ENCODE peak calls at places on chromosome X, in ten cellular contexts. N is stimulated activated CD4-positive, alpha-beta T cell treated with anti-CD3 and anti-CD28 coated beads, Interleukin-2, amount 100 ng/mL, for 48 hours; R is AG10803; C is effector memory CD4-positive, alpha-beta T cell; P is RCC 7860; A is activated CD4-positive, alpha-beta T cell treated with anti-CD3 and anti-CD28 coated beads, Interleukin-2, amount 50 U/mL, for 24 hours; Y is SW480; L is CD4-positive, CD25-positive, alpha-beta regulatory T cell; T is endothelial cell; V is GM18507. F is an unnamed sample.

GRCh38 chrX:10729000-10729399 is 108.6 kb upstream of the MID1 start:
- DNase-seq in A (no peak), N (no peak), T (no peak), C (no peak), P (no peak), R (no peak), L (no peak), V (no peak), Y (no peak), F (no peak)

GRCh38 chrX:77160301-77160700 is 286.9 kb upstream of the FGF16 start:
- DNase-seq in N (peak), C (no peak), R (no peak), Y (no peak), V (no peak), T (peak), P (no peak), A (no peak), L (no peak), F (no peak)

GRCh38 chrX:134733595-134733994 is 75.3 kb upstream of the PLAC1 start:
- DNase-seq in T (no peak), V (no peak), N (no peak), A (no peak), L (no peak), P (no peak), Y (no peak), R (no peak), C (no peak), F (no peak)

GRCh38 chrX:112380541-112381278 is 298.1 kb upstream of the TRPC5 start:
- DNase-seq in Y (no peak), P (no peak), R (no peak), N (no peak), T (no peak), C (no peak), L (no peak), A (no peak), V (no peak), F (no peak)

GRCh38 chrX:38973327-38973726 is 172.1 kb downstream of the MID1IP1 start:
- DNase-seq in T (no peak), R (no peak), L (no peak), A (no peak), P (no peak), V (no peak), N (no peak), C (no peak), Y (no peak), F (no peak)

GRCh38 chrX:118603981-118604380 is 108.4 kb downstream of the DOCK11 start:
- DNase-seq in A (peak), L (peak), P (peak), N (peak), C (no peak), Y (peak), V (peak), R (peak), T (peak), F (peak)

GRCh38 chrX:15576019-15576418 is 24.7 kb downstream of the ACE2 start:
- DNase-seq in V (no peak), N (no peak), A (no peak), P (no peak), C (no peak), R (no peak), L (no peak), Y (no peak), T (no peak), F (no peak)

GRCh38 chrX:70087857-70088256 is 25.6 kb downstream of the OTUD6A start:
- DNase-seq in P (no peak), A (no peak), N (no peak), V (no peak), C (no peak), L (no peak), R (peak), T (no peak), Y (no peak), F (no peak)

GRCh38 chrX:36908801-36909403 is 99.3 kb upstream of the FAM47C start:
- DNase-seq in L (no peak), P (peak), C (no peak), N (no peak), T (no peak), Y (peak), V (no peak), R (peak), A (no peak), F (peak)

GRCh38 chrX:10199212-10199611 is 42.4 kb downstream of the CLCN4 start:
- DNase-seq in V (peak), N (no peak), A (no peak), R (peak), C (no peak), T (no peak), Y (no peak), L (no peak), P (no peak), F (no peak)

GRCh38 chrX:105821471-105822081 is 763 bp upstream of the NRK start:
- DNase-seq in P (no peak), L (no peak), Y (no peak), C (no peak), R (no peak), V (no peak), N (no peak), T (no peak), A (no peak), F (no peak)

GRCh38 chrX:111386884-111387283 is 25.1 kb downstream of the DCX start:
- DNase-seq in C (no peak), R (no peak), V (no peak), P (no peak), N (no peak), Y (no peak), T (no peak), L (no peak), A (no peak), F (no peak)

GRCh38 chrX:15930585-15930984 is 76.0 kb upstream of the AP1S2 start:
- DNase-seq in R (peak), P (peak), V (no peak), C (no peak), T (no peak), N (no peak), A (no peak), Y (peak), L (no peak), F (no peak)

GRCh38 chrX:102345916-102346315 is 93.9 kb downstream of the NXF2B start:
- DNase-seq in P (no peak), A (peak), T (peak), L (peak), R (peak), Y (peak), N (peak), C (peak), V (no peak), F (peak)

GRCh38 chrX:147378767-147379166 is 533.0 kb upstream of the FMR1 start:
- DNase-seq in Y (no peak), T (no peak), R (no peak), A (no peak), N (no peak), P (no peak), V (no peak), C (no peak), L (no peak), F (no peak)

GRCh38 chrX:140507982-140508305 is 3.1 kb upstream of the SOX3 start:
- DNase-seq in P (no peak), V (no peak), N (no peak), Y (no peak), A (no peak), R (no peak), C (no peak), T (peak), L (no peak), F (no peak)

GRCh38 chrX:39730671-39731389 is 366.9 kb downstream of the BCOR start:
- DNase-seq in T (peak), N (peak), C (no peak), L (peak), A (peak), P (peak), R (peak), V (peak), Y (peak), F (peak)

GRCh38 chrX:134661295-134661694 is 3.0 kb upstream of the PLAC1 start:
- DNase-seq in L (no peak), R (no peak), V (no peak), T (no peak), Y (no peak), C (no peak), P (no peak), A (no peak), N (no peak), F (no peak)

GRCh38 chrX:104284407-104285000 is 29.8 kb upstream of the ESX1 start:
- DNase-seq in L (no peak), V (no peak), C (no peak), Y (no peak), N (no peak), R (peak), P (no peak), T (no peak), A (no peak), F (no peak)

GRCh38 chrX:12874599-12874998 is 7.7 kb downstream of the TLR7 start:
- DNase-seq in P (no peak), T (no peak), A (no peak), L (no peak), C (no peak), Y (no peak), V (no peak), R (no peak), N (no peak), F (no peak)

GRCh38 chrX:132853040-132853439 is 105.4 kb downstream of the HS6ST2 start:
- DNase-seq in Y (no peak), T (no peak), A (no peak), N (no peak), P (no peak), R (no peak), C (no peak), L (no peak), V (no peak), F (no peak)

GRCh38 chrX:32084757-32085156 is 1012.9 kb upstream of the FTHL17 start:
- DNase-seq in A (no peak), R (no peak), Y (no peak), C (no peak), L (no peak), P (no peak), V (no peak), T (no peak), N (no peak), F (no peak)

GRCh38 chrX:129646721-129647587 is 7.8 kb downstream of the APLN start:
- DNase-seq in T (no peak), R (no peak), L (no peak), V (no peak), C (no peak), A (no peak), N (no peak), Y (no peak), P (no peak), F (no peak)

GRCh38 chrX:155864655-155865054 is 16.5 kb upstream of the VAMP7 start:
- DNase-seq in R (no peak), N (no peak), L (no peak), A (no peak), V (no peak), C (no peak), P (no peak), Y (peak), T (no peak), F (no peak)

GRCh38 chrX:144601010-144601409 is 646.3 kb upstream of the SPANXN1 start:
- DNase-seq in V (no peak), T (no peak), A (no peak), P (no peak), R (no peak), L (no peak), C (no peak), Y (no peak), N (no peak), F (peak)

GRCh38 chrX:53290441-53291041 is 9.2 kb upstream of the IQSEC2 start:
- DNase-seq in V (no peak), A (no peak), T (no peak), N (no peak), Y (no peak), C (no peak), R (no peak), P (no peak), L (no peak), F (no peak)

GRCh38 chrX:15128838-15129237 is 141.0 kb downstream of the ASB9 start:
- DNase-seq in L (no peak), Y (no peak), N (no peak), V (no peak), R (no peak), A (no peak), C (no peak), T (no peak), P (no peak), F (no peak)

GRCh38 chrX:40237745-40238178 is 140.0 kb upstream of the BCOR start:
- DNase-seq in T (no peak), N (no peak), R (no peak), C (no peak), A (no peak), V (no peak), Y (no peak), L (no peak), P (no peak), F (no peak)

GRCh38 chrX:111352424-111352823 is 59.6 kb downstream of the DCX start:
- DNase-seq in N (no peak), V (no peak), T (no peak), C (no peak), R (peak), A (no peak), Y (no peak), P (peak), L (no peak), F (no peak)

GRCh38 chrX:78979789-78980464 is 34.7 kb downstream of the P2RY10 start:
- DNase-seq in P (no peak), R (no peak), Y (no peak), N (peak), A (peak), L (no peak), C (no peak), T (no peak), V (no peak), F (peak)

GRCh38 chrX:13898603-13899002 is 81.7 kb upstream of the GPM6B start:
- DNase-seq in V (no peak), L (no peak), R (no peak), C (no peak), A (no peak), N (no peak), P (peak), Y (no peak), T (no peak), F (no peak)

GRCh38 chrX:13695601-13696115 is 6.7 kb downstream of the RAB9A start:
- DNase-seq in C (no peak), P (no peak), R (no peak), N (no peak), T (no peak), Y (no peak), L (no peak), A (no peak), V (no peak), F (no peak)

GRCh38 chrX:129908636-129909035 is 2.7 kb downstream of the UTP14A start:
- DNase-seq in N (no peak), A (no peak), Y (peak), T (no peak), C (no peak), V (no peak), P (no peak), R (no peak), L (no peak), F (no peak)

GRCh38 chrX:24333371-24333770 is 19.5 kb upstream of the SUPT20HL2 start:
- DNase-seq in P (no peak), R (no peak), Y (no peak), A (no peak), L (no peak), C (no peak), N (no peak), T (no peak), V (no peak), F (no peak)

F was measured in MM.1S.